ENCODE peak calls at places on chromosomes 4 and X, in five cellular contexts. F is GM06990, S is HCT116, G is psoas muscle, C is transverse colon. D is an unnamed sample.

GRCh38 chr4:107631568-107631967 is 88.5 kb downstream of the PAPSS1 start:
- DNase-seq in F (no peak), S (no peak), G (no peak), C (no peak), D (no peak)

GRCh38 chrX:154750301-154751120 is at the start of gene GAB3:
- DNase-seq in F (peak; percentile 48), S (no peak), G (peak; percentile 58), C (peak; percentile 46), D (no peak)

GRCh38 chr4:128812360-128812958 is 3.0 kb downstream of the JADE1 start:
- DNase-seq in F (no peak), S (peak; percentile 19), G (no peak), C (no peak), D (peak; percentile 29)

GRCh38 chrX:123153846-123154335 is 30.2 kb upstream of the GRIA3 start:
- DNase-seq in F (no peak), S (no peak), G (no peak), C (no peak), D (no peak)

GRCh38 chrX:139930923-139931645 is 1.8 kb downstream of the ATP11C start:
- DNase-seq in F (peak; percentile 54), S (no peak), G (peak; percentile 46), C (peak; percentile 24), D (peak; percentile 4)

GRCh38 chrX:104324871-104325585 is 70.3 kb upstream of the ESX1 start:
- DNase-seq in F (no peak), S (no peak), G (no peak), C (no peak), D (no peak)

GRCh38 chr4:100420571-100420970 is 97.3 kb downstream of the EMCN start:
- DNase-seq in F (no peak), S (no peak), G (no peak), C (no peak), D (no peak)

GRCh38 chr4:687048-687974 is 1.6 kb downstream of the SLC49A3 start:
- DNase-seq in F (no peak), S (peak; percentile 66), G (peak; percentile 97), C (peak; percentile 91), D (peak; percentile 80)

GRCh38 chr4:18882468-18882867 is 860.9 kb upstream of the LCORL start:
- DNase-seq in F (no peak), S (peak; percentile 29), G (no peak), C (no peak), D (no peak)

GRCh38 chr4:122309988-122310626 is 68.7 kb upstream of the ADAD1 start:
- DNase-seq in F (no peak), S (no peak), G (no peak), C (no peak), D (no peak)

GRCh38 chrX:72126539-72127140 is 5.1 kb downstream of the RTL5 start:
- DNase-seq in F (peak; percentile 44), S (peak; percentile 45), G (peak; percentile 89), C (peak; percentile 87), D (peak; percentile 94)

GRCh38 chr4:24321637-24322036 is 262.7 kb downstream of the DHX15 start:
- DNase-seq in F (no peak), S (no peak), G (no peak), C (no peak), D (no peak)

GRCh38 chrX:132231587-132231986 is 12.3 kb upstream of the RAP2C start:
- DNase-seq in F (no peak), S (no peak), G (no peak), C (no peak), D (no peak)

GRCh38 chrX:24207826-24208225 is 58.3 kb downstream of the ZFX start:
- DNase-seq in F (no peak), S (no peak), G (no peak), C (no peak), D (no peak)

GRCh38 chr4:184416913-184417734 is 57.2 kb downstream of the IRF2 start:
- DNase-seq in F (no peak), S (no peak), G (no peak), C (peak; percentile 39), D (no peak)

GRCh38 chr4:165767671-165768070 is 105.4 kb upstream of the TLL1 start:
- DNase-seq in F (no peak), S (no peak), G (no peak), C (no peak), D (no peak)

GRCh38 chr4:172927096-172927495 is 241.5 kb upstream of the GALNT7 start:
- DNase-seq in F (no peak), S (no peak), G (no peak), C (peak; percentile 14), D (no peak)

GRCh38 chr4:6527259-6527658 is 47.7 kb upstream of the MAN2B2 start:
- DNase-seq in F (no peak), S (no peak), G (no peak), C (no peak), D (no peak)

GRCh38 chrX:149831473-149831872 is 49.5 kb upstream of the MAGEA8 start:
- DNase-seq in F (no peak), S (no peak), G (no peak), C (no peak), D (no peak)

GRCh38 chrX:95893632-95894031 is 791.0 kb upstream of the DIAPH2 start:
- DNase-seq in F (no peak), S (no peak), G (no peak), C (no peak), D (no peak)

GRCh38 chr4:169795585-169795984 is 37.8 kb upstream of the HPF1 start:
- DNase-seq in F (no peak), S (no peak), G (no peak), C (no peak), D (no peak)

GRCh38 chr4:7802093-7802726 is 137.5 kb downstream of the AFAP1 start:
- DNase-seq in F (peak; percentile 37), S (peak; percentile 66), G (peak; percentile 86), C (peak; percentile 85), D (peak; percentile 78)

GRCh38 chr4:100576570-100576969 is 58.7 kb upstream of the EMCN start:
- DNase-seq in F (no peak), S (no peak), G (no peak), C (no peak), D (no peak)

GRCh38 chr4:147640331-147640730 is 23.1 kb downstream of the TMEM184C start:
- DNase-seq in F (no peak), S (no peak), G (no peak), C (no peak), D (no peak)

GRCh38 chr4:83821493-83821892 is 285.6 kb downstream of the GPAT3 start:
- DNase-seq in F (no peak), S (no peak), G (no peak), C (no peak), D (no peak)

GRCh38 chr4:181685461-181685860 is 557.7 kb upstream of the TENM3 start:
- DNase-seq in F (no peak), S (no peak), G (no peak), C (no peak), D (no peak)

GRCh38 chrX:973010-973409 is 239.4 kb downstream of the CRLF2 start:
- DNase-seq in F (no peak), S (no peak), G (no peak), C (no peak), D (no peak)

GRCh38 chrX:136954930-136955329 is 74.4 kb upstream of the RBMX start:
- DNase-seq in F (no peak), S (peak; percentile 0), G (no peak), C (no peak), D (no peak)

GRCh38 chrX:22247169-22247568 is 25.5 kb upstream of the CBLL2 start:
- DNase-seq in F (no peak), S (no peak), G (no peak), C (no peak), D (no peak)

GRCh38 chrX:11109968-11110367 is 1.2 kb upstream of the HCCS start:
- DNase-seq in F (no peak), S (no peak), G (no peak), C (no peak), D (no peak)

GRCh38 chr4:73541251-73541650 is 59.7 kb downstream of the AFM start:
- DNase-seq in F (no peak), S (no peak), G (no peak), C (no peak), D (no peak)

GRCh38 chr4:55395218-55395528 is 584 bp upstream of the TMEM165 start:
- DNase-seq in F (no peak), S (no peak), G (no peak), C (no peak), D (no peak)

GRCh38 chr4:8143392-8144140 is 15.0 kb downstream of the ABLIM2 start:
- DNase-seq in F (no peak), S (no peak), G (peak; percentile 86), C (no peak), D (no peak)

DNA sequence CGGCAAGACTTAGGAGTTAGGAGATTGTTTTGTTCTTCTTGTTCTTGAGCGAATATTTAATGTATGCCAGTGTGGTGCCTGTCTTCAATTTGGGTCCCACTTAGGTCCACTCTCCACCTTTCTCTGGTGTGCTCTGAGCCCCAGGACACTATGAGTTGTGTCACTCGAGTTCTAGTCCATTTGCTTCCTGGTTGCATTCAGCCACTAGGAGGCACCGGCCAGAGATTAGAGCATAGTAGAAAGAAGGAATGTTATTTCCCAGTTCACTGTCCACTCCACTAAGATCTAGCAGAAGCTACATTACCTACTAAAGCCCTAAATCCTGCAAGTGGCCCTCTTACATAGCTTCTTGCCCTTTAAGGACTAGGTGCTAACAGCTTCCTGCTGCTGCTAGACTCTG is 326.9 kb downstream of the NAF1 start:
- DNase-seq in F (no peak), S (no peak), G (no peak), C (no peak), D (no peak)
- TF ChIP-seq CTCF in F (peak; percentile 48), S (peak; percentile 52), G (no peak), C (no peak), D (no peak)

DNA sequence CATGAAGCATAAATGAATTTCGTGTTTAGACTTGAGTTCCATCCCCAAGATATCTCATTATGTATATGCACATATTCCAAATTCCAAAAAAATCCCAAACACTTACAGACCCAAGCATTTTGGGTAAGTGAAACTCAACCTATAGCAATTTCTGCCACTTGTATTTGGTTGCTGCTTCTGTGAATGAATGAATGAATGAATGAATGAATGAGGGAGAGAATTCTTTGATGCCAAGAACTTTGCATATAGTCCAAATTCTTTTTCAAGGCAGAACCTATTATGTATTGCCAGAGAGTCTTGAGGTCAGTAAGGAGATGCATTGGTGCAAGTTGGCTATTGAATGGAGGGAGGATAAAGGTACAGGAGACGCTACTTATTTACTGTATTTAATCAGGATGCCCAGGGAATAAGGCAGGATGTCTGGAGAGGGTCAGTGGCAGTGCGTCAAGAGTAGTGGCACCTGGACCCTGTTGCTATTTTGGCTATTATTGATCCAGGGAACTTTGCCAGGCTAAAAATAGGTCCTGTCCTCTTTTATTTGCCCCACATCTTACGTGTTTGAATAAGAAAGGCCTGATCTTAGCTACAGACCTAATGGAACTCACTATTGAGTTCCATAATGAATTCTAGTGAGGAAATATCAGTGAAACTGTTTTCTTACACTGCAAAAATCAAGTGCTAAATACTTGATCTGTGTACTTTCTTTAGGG is 33.9 kb downstream of the ANAPC4 start:
- DNase-seq in F (no peak), S (no peak), G (no peak), C (no peak), D (no peak)
- H3K36me3 ChIP-seq in F (peaks cover 7% of the 10 kb centered on the region), S (peaks cover 26% of the 10 kb centered on the region), G (peaks cover 100% of the 10 kb centered on the region), C (peaks cover 90% of the 10 kb centered on the region), D (peaks cover 3% of the 10 kb centered on the region)

GRCh38 chrX:153557618-153558017 is 40.2 kb downstream of the ATP2B3 start:
- DNase-seq in F (no peak), S (no peak), G (no peak), C (no peak), D (no peak)
- TF ChIP-seq CTCF in F (no peak), S (no peak), G (no peak), C (no peak), D (no peak)

GRCh38 chr4:1901127-1901526 is 29.9 kb downstream of the NSD2 start:
- DNase-seq in F (no peak), S (no peak), G (no peak), C (no peak), D (no peak)
- H3K36me3 ChIP-seq in F (peaks cover 27% of the 10 kb centered on the region), S (peaks cover 54% of the 10 kb centered on the region), G (peaks cover 49% of the 10 kb centered on the region), C (peaks cover 13% of the 10 kb centered on the region), D (peaks cover 55% of the 10 kb centered on the region)